ENCODE peak calls at places on chromosomes 16 and 17, in seven cellular contexts. Y is posterior cingulate gyrus; A is activated naive CD8-positive, alpha-beta T cell treated with anti-CD3 and anti-CD28 coated beads, Interleukin-2, amount 50 U/mL, for 24 hours; E is stimulated activated CD4-positive, alpha-beta T cell treated with anti-CD3 and anti-CD28 coated beads, Interleukin-1b, Interleukin-23, amount 100 ng/mL, for 24 hours; L is testis; T is substantia nigra; I is AG04449. X is an unnamed sample.
A peak's percentile ranks its signal among the peaks of the same experiment; 100 is the strongest.

GRCh38 chr17:21194210-21194609 is 19.8 kb downstream of the TMEM11 start:
- DNase-seq in Y (no peak), T (no peak), A (no peak), I (no peak), E (no peak), L (no peak), X (no peak)

GRCh38 chr17:48715496-48716399 is 6.6 kb downstream of the PRAC1 start:
- DNase-seq in Y (no peak), A (no peak), T (no peak), L (no peak), E (no peak), I (no peak), X (no peak)

GRCh38 chr16:67451704-67452435 is 20.9 kb downstream of the HSD11B2 start:
- DNase-seq in A (no peak), I (no peak), T (no peak), Y (no peak), E (no peak), L (no peak), X (no peak)

GRCh38 chr17:58300336-58300735 is 19.6 kb upstream of the MPO start:
- DNase-seq in Y (no peak), A (no peak), I (no peak), T (no peak), E (no peak), L (no peak), X (no peak)

GRCh38 chr16:17951273-17951845 is 385.2 kb downstream of the NPIPA8 start:
- DNase-seq in E (no peak), A (no peak), Y (no peak), T (no peak), I (no peak), L (no peak), X (no peak)

GRCh38 chr17:17751489-17751995 is 70.3 kb downstream of the RAI1 start:
- DNase-seq in E (no peak), T (no peak), I (no peak), Y (no peak), A (peak; percentile 31), L (no peak), X (no peak)

GRCh38 chr16:14011846-14012245 is 59.3 kb upstream of the MRTFB start:
- DNase-seq in A (no peak), Y (no peak), L (no peak), I (no peak), E (no peak), T (no peak), X (no peak)

GRCh38 chr17:34413443-34414076 is 50.5 kb upstream of the CCL1 start:
- DNase-seq in T (no peak), Y (peak; percentile 66), E (no peak), I (no peak), A (no peak), L (peak; percentile 25), X (no peak)

GRCh38 chr17:42288078-42288984 is at the start of gene STAT5A:
- DNase-seq in L (peak; percentile 91), I (no peak), A (peak; percentile 84), Y (peak; percentile 83), E (no peak), T (peak; percentile 59), X (no peak)

GRCh38 chr17:57587201-57587870 is 157.8 kb downstream of the CCDC182 start:
- DNase-seq in Y (no peak), L (no peak), T (no peak), A (no peak), E (no peak), I (no peak), X (no peak)

GRCh38 chr16:54282202-54282922 is 4.2 kb downstream of the IRX3 start:
- DNase-seq in T (no peak), I (no peak), L (peak; percentile 70), E (no peak), Y (no peak), A (peak; percentile 62), X (no peak)

GRCh38 chr16:81804134-81804610 is 25.1 kb downstream of the PLCG2 start:
- DNase-seq in A (no peak), E (no peak), Y (no peak), T (no peak), I (no peak), L (no peak), X (no peak)

GRCh38 chr16:70253291-70254094 is 1.8 kb upstream of the EXOSC6 start:
- DNase-seq in E (no peak), I (no peak), L (peak; percentile 41), A (peak; percentile 57), Y (no peak), T (no peak), X (no peak)

GRCh38 chr16:83159049-83159448 is 532.3 kb downstream of the CDH13 start:
- DNase-seq in E (no peak), I (no peak), Y (no peak), L (no peak), T (no peak), A (no peak), X (no peak)

GRCh38 chr16:78192734-78193133 is 93.3 kb downstream of the WWOX start:
- DNase-seq in L (no peak), A (no peak), T (no peak), Y (no peak), E (no peak), I (no peak), X (no peak)

GRCh38 chr16:30896203-30896889 is at the start of gene CTF1:
- DNase-seq in T (no peak), A (no peak), Y (peak; percentile 42), E (no peak), I (peak; percentile 75), L (peak; percentile 82), X (no peak)

GRCh38 chr17:60573139-60573975 is 26.6 kb upstream of the PPM1D start:
- DNase-seq in I (peak; percentile 93), A (no peak), E (no peak), L (no peak), Y (no peak), T (no peak), X (peak; percentile 49)

GRCh38 chr17:18038149-18038850 is 668 bp downstream of the ATPAF2 start:
- DNase-seq in E (no peak), T (no peak), A (peak; percentile 31), L (no peak), Y (no peak), I (no peak), X (no peak)

GRCh38 chr17:8380049-8380448 is 2.9 kb downstream of the RPL26 start:
- DNase-seq in E (no peak), I (no peak), L (no peak), Y (no peak), A (no peak), T (no peak), X (no peak)

GRCh38 chr17:27446569-27447301 is 9.5 kb upstream of the KSR1 start:
- DNase-seq in I (peak; percentile 80), Y (no peak), E (no peak), L (no peak), T (no peak), A (no peak), X (no peak)

GRCh38 chr17:29108806-29109476 is 66.0 kb downstream of the PIPOX start:
- DNase-seq in E (no peak), L (no peak), Y (no peak), A (no peak), I (no peak), T (no peak), X (no peak)

GRCh38 chr17:71023631-71024030 is 854.3 kb downstream of the KCNJ2 start:
- DNase-seq in I (no peak), E (no peak), Y (no peak), L (no peak), A (no peak), T (no peak), X (peak; percentile 6)

GRCh38 chr16:27980919-27981670 is 82.4 kb downstream of the GSG1L start:
- DNase-seq in T (no peak), L (no peak), E (no peak), Y (no peak), I (no peak), A (no peak), X (no peak)

GRCh38 chr16:68406458-68407041 is 41.8 kb downstream of the SMPD3 start:
- DNase-seq in Y (no peak), L (no peak), I (peak; percentile 12), E (no peak), A (no peak), T (no peak), X (no peak)

GRCh38 chr16:30113711-30114333 is 485 bp upstream of the GDPD3 start:
- DNase-seq in Y (no peak), E (no peak), T (no peak), L (no peak), I (no peak), A (no peak), X (no peak)

GRCh38 chr17:60577147-60577925 is 22.7 kb upstream of the PPM1D start:
- DNase-seq in T (peak; percentile 9), Y (peak; percentile 20), I (no peak), L (peak; percentile 68), A (no peak), E (no peak), X (peak; percentile 49)

GRCh38 chr17:8803531-8804416 is 4.6 kb upstream of the MFSD6L start:
- DNase-seq in E (no peak), L (no peak), Y (no peak), A (no peak), I (no peak), T (no peak), X (no peak)

GRCh38 chr17:10192963-10193362 is 5.4 kb downstream of the GAS7 start:
- DNase-seq in T (no peak), Y (no peak), E (no peak), A (no peak), I (peak; percentile 51), L (no peak), X (no peak)

GRCh38 chr17:78872486-78872885 is 30.5 kb downstream of the CEP295NL start:
- DNase-seq in L (no peak), Y (no peak), I (no peak), T (no peak), A (no peak), E (no peak), X (no peak)

GRCh38 chr17:80621335-80622169 is 76.9 kb downstream of the RPTOR start:
- DNase-seq in T (no peak), Y (no peak), I (no peak), E (no peak), L (no peak), A (no peak), X (no peak)

GRCh38 chr17:62724398-62725146 is 83.5 kb downstream of the MARCHF10 start:
- DNase-seq in Y (peak; percentile 34), T (no peak), A (peak; percentile 77), L (no peak), E (peak; percentile 57), I (no peak), X (no peak)

GRCh38 chr16:56413381-56413780 is 12.0 kb downstream of the AMFR start:
- DNase-seq in A (no peak), Y (no peak), I (no peak), E (no peak), T (no peak), L (no peak), X (no peak)

GRCh38 chr17:41865596-41865893 is 322 bp upstream of the KLHL11 start:
- DNase-seq in Y (no peak), L (no peak), T (no peak), E (no peak), I (no peak), A (no peak), X (peak; percentile 16)

GRCh38 chr17:80855968-80856862 is 135.4 kb upstream of the CHMP6 start:
- DNase-seq in I (peak; percentile 96), L (no peak), E (peak; percentile 48), T (no peak), Y (peak; percentile 62), A (peak; percentile 82), X (peak; percentile 80)

GRCh38 chr17:78040561-78041400 is 82.3 kb downstream of the TNRC6C start:
- DNase-seq in L (peak; percentile 61), T (peak; percentile 57), I (no peak), A (peak; percentile 21), E (no peak), Y (peak; percentile 76), X (no peak)

X was measured in epithelial cell of proximal tubule.